ENCODE peak calls at places on chromosomes 6 and 20, in eight cellular contexts. W is natural killer cell, P is BJ, L is HFFc6, G is HFF-Myc, U is GM23338, K is upper lobe of right lung, C is left lung. B is an unnamed sample.

GRCh38 chr6:75602164-75602896 is 650 bp downstream of the SENP6 start:
- DNase-seq in P (no peak), C (peak), K (no peak), W (peak), U (peak), G (no peak), L (no peak), B (peak)

GRCh38 chr6:157586476-157587126 is 205.6 kb downstream of the ZDHHC14 start:
- DNase-seq in C (no peak), L (no peak), K (no peak), G (no peak), U (no peak), P (no peak), W (no peak), B (no peak)

GRCh38 chr6:21733311-21733710 is 139.8 kb downstream of the SOX4 start:
- DNase-seq in P (no peak), C (no peak), U (no peak), W (no peak), G (no peak), K (no peak), L (no peak), B (no peak)

GRCh38 chr20:36311141-36311853 is 5.2 kb downstream of the DLGAP4 start:
- DNase-seq in C (no peak), U (no peak), G (no peak), L (no peak), W (no peak), K (peak), P (no peak), B (no peak)

GRCh38 chr20:2093883-2094282 is 7.7 kb upstream of the STK35 start:
- DNase-seq in G (no peak), U (no peak), K (no peak), L (no peak), P (no peak), W (no peak), C (no peak), B (no peak)

GRCh38 chr6:169529931-169530761 is 171.7 kb downstream of the WDR27 start:
- DNase-seq in W (no peak), L (peak), U (no peak), G (peak), P (peak), C (peak), K (peak), B (no peak)

GRCh38 chr6:25652007-25652515 is at the start of gene SCGN:
- DNase-seq in C (peak), L (peak), W (no peak), P (no peak), K (peak), U (peak), G (peak), B (peak)

GRCh38 chr6:123745877-123746276 is 57.8 kb upstream of the NKAIN2 start:
- DNase-seq in U (no peak), G (no peak), P (no peak), W (no peak), L (no peak), K (no peak), C (no peak), B (no peak)

GRCh38 chr20:3661836-3662665 is 1.1 kb downstream of the GFRA4 start:
- DNase-seq in K (peak), U (no peak), W (no peak), C (no peak), G (no peak), L (no peak), P (no peak), B (no peak)

GRCh38 chr20:43937586-43937985 is 22.9 kb downstream of the TOX2 start:
- DNase-seq in G (no peak), K (no peak), L (no peak), W (no peak), P (no peak), C (no peak), U (no peak), B (no peak)

GRCh38 chr6:12851123-12851695 is 134.6 kb downstream of the PHACTR1 start:
- DNase-seq in W (no peak), K (no peak), G (no peak), L (peak), P (peak), C (no peak), U (peak), B (no peak)

GRCh38 chr6:41636803-41637178 is 1.5 kb upstream of the MDFI start:
- DNase-seq in P (no peak), G (no peak), W (no peak), U (peak), C (peak), L (no peak), K (peak), B (peak)

GRCh38 chr6:156378853-156379252 is 398.3 kb upstream of the ARID1B start:
- DNase-seq in U (peak), K (no peak), C (no peak), L (no peak), P (no peak), G (no peak), W (no peak), B (no peak)

GRCh38 chr6:143673638-143674037 is 4.1 kb upstream of the PHACTR2 start:
- DNase-seq in K (no peak), U (peak), L (peak), C (no peak), P (peak), W (no peak), G (peak), B (no peak)

GRCh38 chr6:79864421-79864820 is 82.9 kb downstream of the ELOVL4 start:
- DNase-seq in W (no peak), C (no peak), U (no peak), L (no peak), P (no peak), G (no peak), K (no peak), B (no peak)

GRCh38 chr6:56521988-56522387 is 120.7 kb downstream of the DST start:
- DNase-seq in L (no peak), K (no peak), G (no peak), P (no peak), U (peak), C (no peak), W (no peak), B (no peak)

GRCh38 chr6:133705731-133706130 is 183.2 kb upstream of the TCF21 start:
- DNase-seq in C (no peak), K (no peak), P (no peak), L (peak), G (no peak), W (no peak), U (no peak), B (no peak)

GRCh38 chr6:3309391-3310050 is 50.8 kb downstream of the PSMG4 start:
- DNase-seq in U (no peak), L (no peak), C (no peak), P (no peak), W (no peak), G (no peak), K (peak), B (no peak)

GRCh38 chr6:67630146-67630545 is 1004.9 kb upstream of the ADGRB3 start:
- DNase-seq in U (no peak), C (no peak), G (peak), W (no peak), L (peak), K (no peak), P (peak), B (no peak)

GRCh38 chr6:113599444-113599843 is 257.7 kb upstream of the MARCKS start:
- DNase-seq in C (no peak), P (no peak), W (no peak), K (no peak), G (no peak), U (no peak), L (no peak), B (no peak)

GRCh38 chr6:150099546-150099945 is 30.6 kb upstream of the ULBP3 start:
- DNase-seq in C (no peak), K (no peak), U (no peak), L (no peak), P (no peak), G (no peak), W (no peak), B (no peak)

GRCh38 chr6:95266537-95267258 is 310.6 kb upstream of the MANEA start:
- DNase-seq in L (no peak), C (no peak), U (no peak), K (no peak), P (no peak), W (no peak), G (no peak), B (no peak)

DNA sequence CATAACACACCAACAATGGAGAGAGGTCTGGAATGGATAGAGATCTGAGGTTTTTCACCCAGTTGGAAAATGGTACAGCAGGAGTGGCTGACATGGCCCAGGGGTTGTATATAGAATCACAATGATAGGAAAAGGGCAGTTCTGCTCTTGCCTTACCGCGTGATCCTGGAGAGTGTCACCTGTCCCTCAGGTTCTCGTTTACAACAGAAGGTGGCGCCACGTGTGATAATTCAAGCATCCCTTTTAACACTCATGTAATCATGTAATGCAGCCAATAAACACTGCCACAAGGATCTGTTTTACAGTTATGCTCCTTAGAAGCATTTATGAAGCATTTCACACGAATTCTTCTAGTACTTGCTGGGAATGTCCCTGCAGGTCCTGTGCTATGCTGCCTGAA is 12.9 kb upstream of the WFDC2 start:
- DNase-seq in L (no peak), K (no peak), P (no peak), U (peak), W (no peak), C (no peak), G (no peak), B (no peak)
- TF ChIP-seq CTCF in L (peak), K (peak), P (peak), U (peak), W (no peak), C (peak), G (peak), B (peak)

GRCh38 chr20:62763404-62763803 is 32.9 kb upstream of the MRGBP start:
- DNase-seq in K (no peak), C (no peak), W (no peak), U (no peak), L (no peak), P (no peak), G (no peak), B (no peak)

GRCh38 chr20:62764156-62764935 is 31.9 kb upstream of the MRGBP start:
- DNase-seq in L (no peak), P (no peak), K (no peak), W (no peak), C (peak), U (no peak), G (no peak), B (no peak)

GRCh38 chr20:62762376-62762775 is 33.9 kb upstream of the MRGBP start:
- DNase-seq in W (no peak), P (no peak), G (no peak), L (no peak), U (no peak), K (no peak), C (peak), B (no peak)

GRCh38 chr20:62761759-62762131 is 34.5 kb upstream of the MRGBP start:
- DNase-seq in G (no peak), K (no peak), L (no peak), W (no peak), C (peak), P (no peak), U (no peak), B (no peak)

DNA sequence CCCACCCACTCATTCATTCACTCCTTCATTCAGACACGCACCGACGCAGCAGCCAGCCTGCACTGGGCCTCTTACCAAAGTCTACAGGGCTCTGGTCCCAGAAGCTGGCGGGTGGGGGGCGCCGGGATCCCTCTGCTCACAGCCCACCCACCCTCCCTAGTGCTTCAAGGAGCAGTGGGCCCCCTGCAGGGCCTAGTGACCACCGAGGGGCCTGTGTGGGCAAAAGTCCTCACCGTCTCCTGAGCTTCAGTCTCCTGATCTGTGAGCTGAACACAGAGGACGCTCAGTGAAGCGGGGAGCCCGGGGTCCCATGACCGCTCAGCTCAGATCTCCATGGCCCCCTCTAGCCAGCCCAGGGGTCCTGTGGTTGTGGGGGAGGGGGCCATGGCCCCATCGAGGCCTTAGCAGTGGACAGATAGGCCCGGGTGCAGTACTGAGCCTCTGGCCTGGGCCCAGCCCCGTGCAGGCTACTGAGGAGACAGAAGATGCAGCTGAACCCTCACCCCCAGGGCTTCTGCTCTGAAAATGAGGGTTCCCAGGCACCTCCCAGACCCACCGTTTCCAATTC is 33.4 kb upstream of the MRGBP start:
- DNase-seq in K (no peak), C (peak), W (no peak), L (no peak), G (no peak), P (no peak), U (no peak), B (no peak)
- TF ChIP-seq CTCF in K (no peak), C (no peak), W (no peak), L (no peak), G (no peak), P (no peak), U (no peak), B (no peak)

GRCh38 chr6:37860226-37860839 is 40.8 kb downstream of the ZFAND3 start:
- DNase-seq in G (no peak), U (peak), L (peak), P (no peak), C (no peak), K (no peak), W (no peak), B (no peak)
- TF ChIP-seq CTCF in G (peak), U (peak), L (peak), P (peak), C (peak), K (peak), W (peak), B (peak)

GRCh38 chr6:34274129-34274528 is 25.3 kb upstream of the SMIM29 start:
- DNase-seq in U (no peak), L (no peak), G (no peak), K (no peak), W (no peak), P (no peak), C (no peak), B (no peak)

GRCh38 chr6:34276191-34276590 is 27.4 kb upstream of the SMIM29 start:
- DNase-seq in U (no peak), K (no peak), C (no peak), L (no peak), G (no peak), W (no peak), P (no peak), B (no peak)

GRCh38 chr6:34273242-34273805 is 24.5 kb upstream of the SMIM29 start:
- DNase-seq in G (no peak), U (no peak), K (no peak), L (no peak), W (no peak), P (no peak), C (no peak), B (no peak)

GRCh38 chr6:34275128-34275804 is 26.5 kb upstream of the SMIM29 start:
- DNase-seq in L (no peak), P (no peak), U (no peak), K (no peak), C (no peak), G (no peak), W (no peak), B (no peak)

GRCh38 chr6:34272022-34272926 is 23.5 kb upstream of the SMIM29 start:
- DNase-seq in K (peak), L (no peak), G (no peak), C (peak), U (peak), P (no peak), W (no peak), B (no peak)
- TF ChIP-seq CTCF in K (peak), L (peak), G (no peak), C (no peak), U (peak), P (no peak), W (no peak), B (no peak)

DNA sequence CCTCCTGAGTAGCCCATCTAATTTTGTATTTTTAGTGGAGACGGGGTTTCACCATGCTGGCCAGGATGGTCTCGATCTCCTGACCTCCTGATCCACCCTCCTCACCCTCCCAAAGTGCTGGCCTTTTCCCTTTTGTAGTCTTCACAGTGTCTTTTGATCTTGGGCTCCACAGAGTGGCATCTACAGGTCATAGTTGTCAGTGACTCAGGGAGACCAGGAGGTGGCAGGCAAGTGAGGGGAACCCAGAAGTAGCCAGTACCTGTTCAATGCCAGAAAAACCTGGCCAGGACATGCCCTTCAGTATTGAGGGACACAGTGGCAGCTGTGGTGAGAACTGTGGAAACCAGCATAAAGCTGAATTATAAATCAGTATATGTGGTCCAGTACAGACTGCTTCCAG is 19.6 kb downstream of the RPP21 start:
- DNase-seq in U (peak), C (no peak), G (no peak), P (no peak), W (no peak), K (no peak), L (no peak), B (no peak)
- TF ChIP-seq CTCF in U (peak), C (no peak), G (no peak), P (peak), W (no peak), K (no peak), L (no peak), B (no peak)

DNA sequence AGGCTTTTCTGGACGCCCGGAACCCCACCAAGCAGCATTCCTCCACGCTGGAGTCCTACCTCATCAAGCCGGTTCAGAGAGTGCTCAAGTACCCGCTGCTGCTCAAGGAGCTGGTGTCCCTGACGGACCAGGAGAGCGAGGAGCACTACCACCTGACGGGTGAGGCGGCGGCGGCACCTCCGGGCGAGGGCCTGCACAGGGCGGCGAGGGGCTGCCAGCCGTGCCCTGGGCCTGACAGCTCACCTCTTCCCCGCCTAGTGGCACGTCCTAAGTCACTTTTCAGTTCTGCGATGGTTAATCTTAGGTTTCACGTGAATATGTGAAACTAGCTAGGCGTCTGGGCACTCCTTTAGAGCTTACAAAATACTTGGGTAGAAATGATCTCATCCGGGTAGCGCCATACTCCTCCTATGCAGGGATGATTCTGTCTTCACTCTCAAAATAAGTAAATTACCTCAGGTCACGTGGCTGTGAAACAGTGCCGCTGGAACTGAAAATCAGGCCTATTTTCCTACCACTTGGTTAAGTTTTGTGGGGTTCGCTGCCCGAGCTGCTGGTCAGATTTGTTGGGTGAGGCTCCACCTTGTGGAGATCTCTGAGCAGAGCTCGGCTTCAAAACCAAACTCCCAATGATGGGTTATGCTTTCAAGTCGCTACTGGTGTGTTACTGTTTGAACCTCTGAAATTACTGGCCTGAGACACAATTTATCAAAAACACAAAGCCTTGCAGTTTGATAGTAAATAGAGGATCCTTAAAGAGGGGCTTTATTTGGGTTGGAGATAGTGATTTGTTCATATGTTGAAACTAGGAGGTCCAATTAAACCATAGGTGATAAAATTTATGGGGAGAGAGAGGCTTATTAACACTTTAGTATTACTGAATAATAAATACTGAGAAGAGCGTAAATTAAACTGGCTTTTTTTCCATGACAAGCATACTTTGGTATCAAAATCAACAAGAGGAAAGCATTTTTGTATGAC is 15.5 kb upstream of the CLDN20 start:
- DNase-seq in G (no peak), P (no peak), U (peak), C (peak), K (peak), W (no peak), L (peak), B (no peak)
- TF ChIP-seq CTCF in G (peak), P (peak), U (peak), C (peak), K (peak), W (no peak), L (peak), B (peak)

B was measured in mesothelial cell of epicardium.